ENCODE peak calls at places on chromosome X, in six cellular contexts. D is NB4, G is testis, R is psoas muscle, U is AG10803, O is astrocyte of the cerebellum. L is an unnamed sample.

GRCh38 chrX:139826065-139827044 is 106.5 kb downstream of the ATP11C start:
- DNase-seq in D (no peak), G (no peak), R (no peak), U (peak), O (peak), L (peak)

GRCh38 chrX:9948406-9948805 is 18.8 kb upstream of the CLDN34 start:
- DNase-seq in D (no peak), G (no peak), R (no peak), U (peak), O (peak), L (peak)

GRCh38 chrX:33987458-33987857 is 144.7 kb downstream of the FAM47A start:
- DNase-seq in D (no peak), G (no peak), R (no peak), U (no peak), O (no peak), L (no peak)

GRCh38 chrX:10401239-10401638 is 219.1 kb downstream of the MID1 start:
- DNase-seq in D (peak), G (no peak), R (no peak), U (no peak), O (no peak), L (no peak)

GRCh38 chrX:119758682-119759332 is 419 bp downstream of the SOWAHD start:
- DNase-seq in D (peak), G (no peak), R (peak), U (no peak), O (no peak), L (no peak)

GRCh38 chrX:20139966-20140365 is 1.7 kb downstream of the EIF1AX start:
- DNase-seq in D (no peak), G (no peak), R (no peak), U (peak), O (peak), L (peak)

GRCh38 chrX:53682885-53683555 is 3.5 kb downstream of the HUWE1 start:
- DNase-seq in D (peak), G (peak), R (peak), U (peak), O (no peak), L (peak)

GRCh38 chrX:44314259-44314734 is 29.2 kb downstream of the EFHC2 start:
- DNase-seq in D (peak), G (no peak), R (no peak), U (peak), O (no peak), L (peak)

GRCh38 chrX:128975716-128976115 is 547.6 kb downstream of the SMARCA1 start:
- DNase-seq in D (peak), G (peak), R (no peak), U (no peak), O (no peak), L (peak)

GRCh38 chrX:78035061-78035460 is 65.6 kb upstream of the PGAM4 start:
- DNase-seq in D (no peak), G (no peak), R (no peak), U (no peak), O (no peak), L (no peak)

GRCh38 chrX:124842205-124842604 is 477.5 kb upstream of the TEX13C start:
- DNase-seq in D (no peak), G (no peak), R (no peak), U (no peak), O (no peak), L (no peak)

GRCh38 chrX:39973810-39974209 is 123.9 kb downstream of the BCOR start:
- DNase-seq in D (no peak), G (no peak), R (no peak), U (no peak), O (no peak), L (no peak)

GRCh38 chrX:43559643-43560042 is 96.5 kb upstream of the MAOA start:
- DNase-seq in D (peak), G (peak), R (peak), U (peak), O (peak), L (peak)

GRCh38 chrX:40169193-40170086 is 71.7 kb upstream of the BCOR start:
- DNase-seq in D (peak), G (peak), R (peak), U (peak), O (peak), L (peak)

GRCh38 chrX:12065251-12065650 is 73.0 kb upstream of the FRMPD4 start:
- DNase-seq in D (peak), G (peak), R (no peak), U (peak), O (peak), L (peak)

GRCh38 chrX:66221856-66222255 is 57.8 kb downstream of the HEPH start:
- DNase-seq in D (no peak), G (no peak), R (no peak), U (peak), O (no peak), L (no peak)

GRCh38 chrX:22740836-22741235 is 258.9 kb upstream of the DDX53 start:
- DNase-seq in D (no peak), G (no peak), R (no peak), U (no peak), O (no peak), L (no peak)

GRCh38 chrX:46582325-46582724 is 8.8 kb downstream of the CHST7 start:
- DNase-seq in D (no peak), G (no peak), R (no peak), U (peak), O (no peak), L (peak)
- H3K4me3 ChIP-seq in D (no peak), G (no peak), R (no peak), U (no peak), O (no peak), L (no peak)

GRCh38 chrX:153650959-153651358 is 4.0 kb downstream of the DUSP9 start:
- DNase-seq in D (no peak), G (no peak), R (no peak), U (no peak), O (no peak), L (no peak)

GRCh38 chrX:153648358-153649177 is 1.6 kb downstream of the DUSP9 start:
- DNase-seq in D (no peak), G (no peak), R (no peak), U (no peak), O (no peak), L (no peak)

GRCh38 chrX:153649178-153649914 is 2.3 kb downstream of the DUSP9 start:
- DNase-seq in D (peak), G (no peak), R (no peak), U (no peak), O (no peak), L (no peak)

GRCh38 chrX:153651540-153652079 is 4.6 kb downstream of the DUSP9 start:
- DNase-seq in D (peak), G (no peak), R (no peak), U (no peak), O (no peak), L (no peak)

DNA sequence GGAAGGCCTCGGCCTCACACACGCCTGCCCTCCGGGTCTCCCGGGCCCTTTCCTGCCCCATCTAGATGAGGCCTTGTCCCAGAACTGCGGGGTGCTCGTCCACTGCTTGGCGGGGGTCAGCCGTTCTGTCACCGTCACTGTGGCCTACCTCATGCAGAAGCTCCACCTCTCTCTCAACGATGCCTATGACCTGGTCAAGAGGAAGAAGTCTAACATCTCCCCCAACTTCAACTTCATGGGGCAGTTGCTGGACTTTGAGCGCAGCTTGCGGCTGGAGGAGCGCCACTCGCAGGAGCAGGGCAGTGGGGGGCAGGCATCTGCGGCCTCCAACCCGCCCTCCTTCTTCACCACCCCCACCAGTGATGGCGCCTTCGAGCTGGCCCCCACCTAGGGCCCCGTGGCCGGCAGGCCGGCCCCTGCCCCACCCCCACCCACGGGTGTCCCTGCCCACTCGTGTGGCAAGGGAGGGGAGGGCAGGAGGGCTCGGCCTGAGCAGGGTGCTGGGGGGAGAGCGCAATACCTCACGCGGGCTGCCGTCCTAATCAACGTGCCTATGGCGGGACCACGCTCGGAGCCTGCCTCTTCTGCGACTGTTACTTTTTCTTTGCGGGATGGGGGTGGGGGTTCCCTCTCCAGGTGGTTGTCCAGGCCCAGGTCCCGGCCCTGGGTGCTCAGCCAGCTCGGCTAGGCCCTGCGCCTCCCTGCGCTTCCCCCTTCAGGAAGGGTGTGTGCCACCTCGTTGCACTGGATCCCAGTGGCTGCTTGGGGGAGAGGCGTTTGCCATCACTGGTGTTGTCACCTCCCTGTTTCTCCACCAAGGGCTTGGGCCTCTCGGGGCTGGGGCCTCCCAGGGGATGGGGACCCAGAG is 3.1 kb downstream of the DUSP9 start:
- DNase-seq in D (no peak), G (no peak), R (no peak), U (no peak), O (no peak), L (no peak)
- TF ChIP-seq CTCF in D (no peak), G (no peak), R (no peak), U (no peak), O (no peak), L (no peak)

GRCh38 chrX:79290596-79290995 is 76.5 kb downstream of the ITM2A start:
- DNase-seq in D (no peak), G (no peak), R (no peak), U (no peak), O (no peak), L (no peak)
- H3K4me3 ChIP-seq in D (no peak), G (no peak), R (no peak), U (no peak), O (no peak), L (no peak)

GRCh38 chrX:68183612-68184214 is 249.6 kb downstream of the OPHN1 start:
- DNase-seq in D (peak), G (no peak), R (no peak), U (peak), O (peak), L (peak)
- TF ChIP-seq CTCF in D (peak), G (peak), R (no peak), U (peak), O (peak), L (peak)

DNA sequence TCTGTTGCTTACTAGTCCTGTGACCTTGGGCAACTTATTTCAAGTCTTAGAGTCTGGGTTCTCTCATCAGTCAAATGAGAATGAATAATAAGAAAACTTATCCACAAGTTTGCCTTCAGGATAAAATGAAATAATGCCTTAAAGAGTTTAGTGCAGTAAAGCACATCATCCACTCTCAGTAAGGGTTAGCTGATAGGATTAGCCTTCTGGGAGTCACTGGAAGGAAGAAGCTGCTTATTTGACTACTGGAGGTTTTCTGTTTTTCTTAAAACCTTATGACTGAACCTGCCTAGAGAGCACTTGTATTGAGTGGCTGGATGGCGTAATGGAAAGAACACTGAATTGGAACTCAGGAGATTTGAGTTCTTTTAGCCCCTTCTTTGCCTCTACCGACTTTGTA is 1.8 kb downstream of the RNF128 start:
- DNase-seq in D (no peak), G (no peak), R (no peak), U (no peak), O (no peak), L (no peak)
- H3K4me3 ChIP-seq in D (no peak), G (no peak), R (peak), U (no peak), O (no peak), L (no peak)

GRCh38 chrX:101206471-101206870 is 13.1 kb upstream of the DRP2 start:
- DNase-seq in D (peak), G (no peak), R (no peak), U (peak), O (no peak), L (peak)
- TF ChIP-seq CTCF in D (peak), G (no peak), R (no peak), U (peak), O (peak), L (peak)

L was measured in astrocyte of the spinal cord.